ENCODE peak calls at places on chromosomes 4 and X, in eight cellular contexts. X is substantia nigra, T is right atrium auricular region, F is caudate nucleus, K is HEK293T, C is smooth muscle cell of the brain vasculature, L is GM12878, U is NCI-H446 treated with DMSO at 0.1 percent for 48 hours. R is an unnamed sample.

GRCh38 chr4:118935819-118936218 is 47.2 kb downstream of the SYNPO2 start:
- DNase-seq in C (no peak), T (no peak), L (no peak), U (no peak), K (no peak), F (no peak), X (no peak), R (no peak)

GRCh38 chrX:135114392-135114791 is 5.9 kb downstream of the ETDB start:
- DNase-seq in T (no peak), U (no peak), L (peak), X (no peak), C (no peak), K (no peak), F (no peak), R (no peak)

GRCh38 chr4:54930226-54930625 is 195.2 kb downstream of the KDR start:
- DNase-seq in C (no peak), L (no peak), X (no peak), F (no peak), K (no peak), T (peak), U (no peak), R (no peak)

GRCh38 chrX:13223868-13224555 is 95.8 kb downstream of the ATXN3L start:
- DNase-seq in C (no peak), L (no peak), F (no peak), K (no peak), X (no peak), U (peak), T (no peak), R (peak)

GRCh38 chr4:78513411-78513975 is 38.1 kb upstream of the ANXA3 start:
- DNase-seq in X (no peak), L (no peak), C (no peak), U (no peak), F (no peak), K (no peak), T (no peak), R (no peak)

GRCh38 chr4:173538903-173539445 is 8.9 kb upstream of the HAND2 start:
- DNase-seq in T (no peak), L (no peak), U (no peak), C (no peak), F (no peak), K (no peak), X (no peak), R (no peak)

GRCh38 chrX:40244980-40245379 is 147.2 kb upstream of the BCOR start:
- DNase-seq in U (no peak), T (no peak), K (peak), C (no peak), F (no peak), X (no peak), L (no peak), R (no peak)

GRCh38 chrX:46574941-46575381 is 1.4 kb downstream of the CHST7 start:
- DNase-seq in L (no peak), K (no peak), C (no peak), U (no peak), F (no peak), X (no peak), T (no peak), R (no peak)

GRCh38 chr4:2042207-2042946 is 16.8 kb upstream of the NAT8L start:
- DNase-seq in F (no peak), X (no peak), T (no peak), U (no peak), L (no peak), K (peak), C (no peak), R (no peak)

GRCh38 chr4:176001171-176002006 is 64.3 kb upstream of the WDR17 start:
- DNase-seq in C (no peak), T (no peak), U (no peak), L (no peak), F (peak), K (peak), X (peak), R (peak)

GRCh38 chr4:24664956-24665355 is 80.6 kb upstream of the DHX15 start:
- DNase-seq in K (no peak), C (no peak), T (no peak), L (no peak), U (no peak), X (peak), F (peak), R (peak)

GRCh38 chr4:147638942-147639341 is 21.7 kb downstream of the TMEM184C start:
- DNase-seq in T (no peak), F (no peak), L (peak), K (no peak), X (no peak), U (no peak), C (no peak), R (no peak)

GRCh38 chrX:63350979-63351616 is at the start of gene SPIN4:
- DNase-seq in T (peak), X (peak), F (peak), L (peak), K (peak), U (peak), C (peak), R (peak)

GRCh38 chr4:158739600-158739999 is 16.4 kb upstream of the PPID start:
- DNase-seq in F (no peak), U (no peak), X (no peak), T (no peak), K (no peak), L (no peak), C (no peak), R (no peak)

GRCh38 chr4:38663021-38663800 is 788 bp upstream of the KLF3 start:
- DNase-seq in U (peak), L (no peak), X (peak), T (no peak), F (peak), C (no peak), K (peak), R (peak)

GRCh38 chr4:110164856-110165255 is 33.6 kb downstream of the ELOVL6 start:
- DNase-seq in F (no peak), K (no peak), T (no peak), C (no peak), U (no peak), X (no peak), L (no peak), R (no peak)

R was measured in SK-MEL-5.